ENCODE peak calls at places on chromosomes 5 and 9, in eight cellular contexts. One of them, this sample, is unnamed.

GRCh38 chr9:134236001-134236421 is 71.6 kb upstream of the RNU6ATAC start:
- DNase-seq in psoas muscle: peak; percentile 54
- DNase-seq in AG10803: no peak
- DNase-seq in A549: no peak
- DNase-seq in lower lobe of right lung: no peak
- DNase-seq in H1: no peak
- DNase-seq in neural progenitor cell: no peak
- DNase-seq in transverse colon: no peak
- DNase-seq in this sample: no peak

GRCh38 chr5:33143405-33144123 is 297.2 kb upstream of the TARS1 start:
- DNase-seq in psoas muscle: no peak
- DNase-seq in AG10803: no peak
- DNase-seq in A549: no peak
- DNase-seq in lower lobe of right lung: no peak
- DNase-seq in H1: no peak
- DNase-seq in neural progenitor cell: no peak
- DNase-seq in transverse colon: no peak
- DNase-seq in this sample: no peak

GRCh38 chr9:15416880-15417279 is 5.8 kb upstream of the SNAPC3 start:
- DNase-seq in psoas muscle: no peak
- DNase-seq in AG10803: peak; percentile 25
- DNase-seq in A549: peak; percentile 52
- DNase-seq in lower lobe of right lung: no peak
- DNase-seq in H1: peak; percentile 53
- DNase-seq in neural progenitor cell: peak; percentile 45
- DNase-seq in transverse colon: peak; percentile 66
- DNase-seq in this sample: no peak

GRCh38 chr5:74201334-74202081 is 439.0 kb downstream of the ENC1 start:
- DNase-seq in psoas muscle: peak; percentile 74
- DNase-seq in AG10803: peak; percentile 16
- DNase-seq in A549: no peak
- DNase-seq in lower lobe of right lung: no peak
- DNase-seq in H1: no peak
- DNase-seq in neural progenitor cell: no peak
- DNase-seq in transverse colon: no peak
- DNase-seq in this sample: no peak

GRCh38 chr9:95082401-95083084 is 235.0 kb downstream of the FANCC start:
- DNase-seq in psoas muscle: no peak
- DNase-seq in AG10803: no peak
- DNase-seq in A549: no peak
- DNase-seq in lower lobe of right lung: no peak
- DNase-seq in H1: no peak
- DNase-seq in neural progenitor cell: no peak
- DNase-seq in transverse colon: no peak
- DNase-seq in this sample: no peak

GRCh38 chr9:126116351-126117157 is 210.1 kb upstream of the MVB12B start:
- DNase-seq in psoas muscle: no peak
- DNase-seq in AG10803: no peak
- DNase-seq in A549: no peak
- DNase-seq in lower lobe of right lung: no peak
- DNase-seq in H1: peak; percentile 38
- DNase-seq in neural progenitor cell: peak; percentile 26
- DNase-seq in transverse colon: no peak
- DNase-seq in this sample: no peak

GRCh38 chr9:101200852-101201251 is 172.3 kb downstream of the PLPPR1 start:
- DNase-seq in psoas muscle: no peak
- DNase-seq in AG10803: no peak
- DNase-seq in A549: no peak
- DNase-seq in lower lobe of right lung: no peak
- DNase-seq in H1: no peak
- DNase-seq in neural progenitor cell: no peak
- DNase-seq in transverse colon: no peak
- DNase-seq in this sample: no peak

GRCh38 chr9:104831681-104832080 is 67.8 kb downstream of the NIPSNAP3B start:
- DNase-seq in psoas muscle: no peak
- DNase-seq in AG10803: peak; percentile 60
- DNase-seq in A549: peak; percentile 4
- DNase-seq in lower lobe of right lung: no peak
- DNase-seq in H1: no peak
- DNase-seq in neural progenitor cell: no peak
- DNase-seq in transverse colon: no peak
- DNase-seq in this sample: no peak

GRCh38 chr5:74643160-74643562 is 2.6 kb upstream of the ENC1 start:
- DNase-seq in psoas muscle: no peak
- DNase-seq in AG10803: peak; percentile 97
- DNase-seq in A549: peak; percentile 79
- DNase-seq in lower lobe of right lung: no peak
- DNase-seq in H1: no peak
- DNase-seq in neural progenitor cell: no peak
- DNase-seq in transverse colon: no peak
- DNase-seq in this sample: no peak

GRCh38 chr5:130035388-130035787 is 131.1 kb downstream of the CHSY3 start:
- DNase-seq in psoas muscle: no peak
- DNase-seq in AG10803: no peak
- DNase-seq in A549: no peak
- DNase-seq in lower lobe of right lung: no peak
- DNase-seq in H1: no peak
- DNase-seq in neural progenitor cell: no peak
- DNase-seq in transverse colon: no peak
- DNase-seq in this sample: no peak

GRCh38 chr5:68464424-68464823 is 248.9 kb downstream of the PIK3R1 start:
- DNase-seq in psoas muscle: no peak
- DNase-seq in AG10803: peak; percentile 46
- DNase-seq in A549: no peak
- DNase-seq in lower lobe of right lung: no peak
- DNase-seq in H1: no peak
- DNase-seq in neural progenitor cell: no peak
- DNase-seq in transverse colon: no peak
- DNase-seq in this sample: no peak

GRCh38 chr5:1323803-1324173 is 21.1 kb downstream of the CLPTM1L start:
- DNase-seq in psoas muscle: no peak
- DNase-seq in AG10803: no peak
- DNase-seq in A549: no peak
- DNase-seq in lower lobe of right lung: no peak
- DNase-seq in H1: no peak
- DNase-seq in neural progenitor cell: no peak
- DNase-seq in transverse colon: no peak
- DNase-seq in this sample: no peak

GRCh38 chr9:114004221-114004716 is 73.8 kb downstream of the AMBP start:
- DNase-seq in psoas muscle: peak; percentile 68
- DNase-seq in AG10803: no peak
- DNase-seq in A549: no peak
- DNase-seq in lower lobe of right lung: no peak
- DNase-seq in H1: peak; percentile 29
- DNase-seq in neural progenitor cell: no peak
- DNase-seq in transverse colon: no peak
- DNase-seq in this sample: no peak

GRCh38 chr5:13624283-13625074 is 320.0 kb downstream of the DNAH5 start:
- DNase-seq in psoas muscle: no peak
- DNase-seq in AG10803: no peak
- DNase-seq in A549: no peak
- DNase-seq in lower lobe of right lung: no peak
- DNase-seq in H1: no peak
- DNase-seq in neural progenitor cell: no peak
- DNase-seq in transverse colon: no peak
- DNase-seq in this sample: no peak

GRCh38 chr5:95735436-95735835 is 4.3 kb downstream of the RHOBTB3 start:
- DNase-seq in psoas muscle: no peak
- DNase-seq in AG10803: no peak
- DNase-seq in A549: no peak
- DNase-seq in lower lobe of right lung: no peak
- DNase-seq in H1: no peak
- DNase-seq in neural progenitor cell: no peak
- DNase-seq in transverse colon: no peak
- DNase-seq in this sample: no peak

GRCh38 chr5:66646570-66646969 is 50.4 kb downstream of the MAST4 start:
- DNase-seq in psoas muscle: no peak
- DNase-seq in AG10803: no peak
- DNase-seq in A549: no peak
- DNase-seq in lower lobe of right lung: no peak
- DNase-seq in H1: no peak
- DNase-seq in neural progenitor cell: no peak
- DNase-seq in transverse colon: no peak
- DNase-seq in this sample: no peak

GRCh38 chr5:131640043-131640856 is 5.2 kb upstream of the RAPGEF6 start:
- DNase-seq in psoas muscle: no peak
- DNase-seq in AG10803: peak; percentile 14
- DNase-seq in A549: no peak
- DNase-seq in lower lobe of right lung: no peak
- DNase-seq in H1: no peak
- DNase-seq in neural progenitor cell: peak; percentile 42
- DNase-seq in transverse colon: no peak
- DNase-seq in this sample: no peak

GRCh38 chr5:170863646-170864045 is 1.8 kb downstream of the RANBP17 start:
- DNase-seq in psoas muscle: no peak
- DNase-seq in AG10803: peak; percentile 65
- DNase-seq in A549: no peak
- DNase-seq in lower lobe of right lung: no peak
- DNase-seq in H1: no peak
- DNase-seq in neural progenitor cell: no peak
- DNase-seq in transverse colon: no peak
- DNase-seq in this sample: no peak

GRCh38 chr5:170860818-170861217 is 1.0 kb upstream of the RANBP17 start:
- DNase-seq in psoas muscle: no peak
- DNase-seq in AG10803: no peak
- DNase-seq in A549: no peak
- DNase-seq in lower lobe of right lung: no peak
- DNase-seq in H1: no peak
- DNase-seq in neural progenitor cell: no peak
- DNase-seq in transverse colon: no peak
- DNase-seq in this sample: no peak

GRCh38 chr5:170860415-170860814 is 1.4 kb upstream of the RANBP17 start:
- DNase-seq in psoas muscle: no peak
- DNase-seq in AG10803: no peak
- DNase-seq in A549: no peak
- DNase-seq in lower lobe of right lung: no peak
- DNase-seq in H1: no peak
- DNase-seq in neural progenitor cell: no peak
- DNase-seq in transverse colon: no peak
- DNase-seq in this sample: no peak

GRCh38 chr5:170861855-170862766 is at the start of gene RANBP17:
- DNase-seq in psoas muscle: peak; percentile 55
- DNase-seq in AG10803: peak; percentile 67
- DNase-seq in A549: peak; percentile 75
- DNase-seq in lower lobe of right lung: peak; percentile 76
- DNase-seq in H1: peak; percentile 88
- DNase-seq in neural progenitor cell: peak; percentile 91
- DNase-seq in transverse colon: peak; percentile 55
- DNase-seq in this sample: no peak

GRCh38 chr5:170861295-170861854 is 443 bp upstream of the RANBP17 start:
- DNase-seq in psoas muscle: peak; percentile 42
- DNase-seq in AG10803: no peak
- DNase-seq in A549: no peak
- DNase-seq in lower lobe of right lung: no peak
- DNase-seq in H1: no peak
- DNase-seq in neural progenitor cell: no peak
- DNase-seq in transverse colon: no peak
- DNase-seq in this sample: no peak
- H3K4me3 ChIP-seq in psoas muscle: no peak overlapping the region
- H3K4me3 ChIP-seq in AG10803: peak overlapping the region; percentile 29
- H3K4me3 ChIP-seq in A549: peak overlapping the region; percentile 95
- H3K4me3 ChIP-seq in lower lobe of right lung: peak overlapping the region; percentile 69
- H3K4me3 ChIP-seq in H1: no peak overlapping the region
- H3K4me3 ChIP-seq in neural progenitor cell: peak overlapping the region; percentile 73
- H3K4me3 ChIP-seq in transverse colon: peak overlapping the region; percentile 62
- H3K4me3 ChIP-seq in this sample: no peak overlapping the region

GRCh38 chr5:17224858-17225436 is 7.5 kb downstream of the BASP1 start:
- DNase-seq in psoas muscle: no peak
- DNase-seq in AG10803: peak; percentile 49
- DNase-seq in A549: no peak
- DNase-seq in lower lobe of right lung: no peak
- DNase-seq in H1: no peak
- DNase-seq in neural progenitor cell: no peak
- DNase-seq in transverse colon: no peak
- DNase-seq in this sample: no peak

GRCh38 chr5:17227868-17228267 is 10.4 kb downstream of the BASP1 start:
- DNase-seq in psoas muscle: no peak
- DNase-seq in AG10803: no peak
- DNase-seq in A549: no peak
- DNase-seq in lower lobe of right lung: no peak
- DNase-seq in H1: no peak
- DNase-seq in neural progenitor cell: no peak
- DNase-seq in transverse colon: no peak
- DNase-seq in this sample: no peak

GRCh38 chr5:17223375-17224185 is 6.1 kb downstream of the BASP1 start:
- DNase-seq in psoas muscle: no peak
- DNase-seq in AG10803: peak; percentile 32
- DNase-seq in A549: no peak
- DNase-seq in lower lobe of right lung: no peak
- DNase-seq in H1: no peak
- DNase-seq in neural progenitor cell: peak; percentile 64
- DNase-seq in transverse colon: no peak
- DNase-seq in this sample: no peak

GRCh38 chr5:17222679-17223078 is 5.2 kb downstream of the BASP1 start:
- DNase-seq in psoas muscle: no peak
- DNase-seq in AG10803: peak; percentile 68
- DNase-seq in A549: no peak
- DNase-seq in lower lobe of right lung: no peak
- DNase-seq in H1: no peak
- DNase-seq in neural progenitor cell: peak; percentile 31
- DNase-seq in transverse colon: no peak
- DNase-seq in this sample: no peak

DNA sequence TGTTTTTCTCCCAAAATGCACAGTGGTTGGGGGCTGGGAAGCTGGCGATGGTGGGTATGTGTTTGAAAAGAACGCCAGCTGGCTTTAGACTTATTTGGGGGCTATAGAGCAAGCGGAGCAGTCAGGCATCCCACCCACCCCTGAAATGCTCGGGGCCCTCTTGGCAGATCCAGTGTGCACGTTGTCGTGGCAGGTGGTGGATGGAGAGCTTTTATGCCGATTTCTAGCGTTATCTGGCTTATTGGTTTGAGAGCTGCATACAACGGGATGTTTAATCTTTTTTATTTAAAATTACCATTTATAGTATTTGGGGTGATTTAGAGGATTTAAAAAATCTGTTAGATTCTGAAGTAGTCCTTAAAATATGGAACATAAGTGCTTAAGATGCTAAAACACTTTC is 8.1 kb downstream of the BASP1 start:
- DNase-seq in psoas muscle: no peak
- DNase-seq in AG10803: no peak
- DNase-seq in A549: no peak
- DNase-seq in lower lobe of right lung: no peak
- DNase-seq in H1: no peak
- DNase-seq in neural progenitor cell: no peak
- DNase-seq in transverse colon: no peak
- DNase-seq in this sample: no peak
- TF ChIP-seq CTCF in psoas muscle: no peak
- TF ChIP-seq CTCF in AG10803: no peak
- TF ChIP-seq CTCF in A549: no peak
- TF ChIP-seq CTCF in lower lobe of right lung: no peak
- TF ChIP-seq CTCF in H1: no peak
- TF ChIP-seq CTCF in neural progenitor cell: no peak
- TF ChIP-seq CTCF in transverse colon: no peak
- TF ChIP-seq CTCF in this sample: no peak

GRCh38 chr5:141431286-141431685 is 979 bp downstream of the PCDHGA12 start:
- DNase-seq in psoas muscle: no peak
- DNase-seq in AG10803: peak; percentile 18
- DNase-seq in A549: no peak
- DNase-seq in lower lobe of right lung: no peak
- DNase-seq in H1: no peak
- DNase-seq in neural progenitor cell: no peak
- DNase-seq in transverse colon: no peak
- DNase-seq in this sample: no peak
- H3K4me3 ChIP-seq in psoas muscle: peak overlapping the region; percentile 64
- H3K4me3 ChIP-seq in AG10803: peak overlapping the region; percentile 54
- H3K4me3 ChIP-seq in A549: no peak overlapping the region
- H3K4me3 ChIP-seq in lower lobe of right lung: peak overlapping the region; percentile 28
- H3K4me3 ChIP-seq in H1: no peak overlapping the region
- H3K4me3 ChIP-seq in neural progenitor cell: no peak overlapping the region
- H3K4me3 ChIP-seq in transverse colon: no peak overlapping the region
- H3K4me3 ChIP-seq in this sample: peak overlapping the region; percentile 64

GRCh38 chr5:144390133-144390532 is 219.5 kb downstream of the KCTD16 start:
- DNase-seq in psoas muscle: no peak
- DNase-seq in AG10803: peak; percentile 1
- DNase-seq in A549: peak; percentile 9
- DNase-seq in lower lobe of right lung: no peak
- DNase-seq in H1: no peak
- DNase-seq in neural progenitor cell: peak; percentile 23
- DNase-seq in transverse colon: peak; percentile 13
- DNase-seq in this sample: no peak
- TF ChIP-seq CTCF in psoas muscle: no peak
- TF ChIP-seq CTCF in AG10803: peak; percentile 34
- TF ChIP-seq CTCF in A549: no peak
- TF ChIP-seq CTCF in lower lobe of right lung: no peak
- TF ChIP-seq CTCF in H1: peak; percentile 51
- TF ChIP-seq CTCF in neural progenitor cell: peak; percentile 51
- TF ChIP-seq CTCF in transverse colon: no peak
- TF ChIP-seq CTCF in this sample: peak; percentile 18

This sample was measured in GM12864.